ENCODE peak calls at places on chromosomes 1 and 21, in seven cellular contexts. T, I, F, E, X, D and V are unnamed samples.

GRCh38 chr21:32819702-32820101 is 48.1 kb upstream of the PAXBP1 start:
- DNase-seq in T (peak), I (peak), F (no peak), E (no peak), X (peak), D (peak), V (peak)

GRCh38 chr1:9181990-9182783 is 52.4 kb upstream of the H6PD start:
- DNase-seq in T (peak), I (no peak), F (peak), E (no peak), X (peak), D (no peak), V (peak)

GRCh38 chr1:214901718-214902117 is 180.8 kb upstream of the KCNK2 start:
- DNase-seq in T (peak), I (no peak), F (peak), E (no peak), X (peak), D (no peak), V (peak)

GRCh38 chr1:94514095-94514727 is 27.3 kb downstream of the F3 start:
- DNase-seq in T (peak), I (no peak), F (peak), E (no peak), X (peak), D (no peak), V (no peak)

GRCh38 chr1:36305915-36306209 is 306 bp upstream of the SH3D21 start:
- DNase-seq in T (no peak), I (no peak), F (no peak), E (no peak), X (no peak), D (no peak), V (no peak)

GRCh38 chr1:147627435-147628110 is 42.8 kb downstream of the ACP6 start:
- DNase-seq in T (peak), I (peak), F (peak), E (peak), X (peak), D (no peak), V (peak)

GRCh38 chr1:16206547-16207317 is 5.7 kb downstream of the ARHGEF19 start:
- DNase-seq in T (peak), I (peak), F (peak), E (peak), X (peak), D (peak), V (peak)

GRCh38 chr1:42953182-42954180 is 5.2 kb downstream of the SLC2A1 start:
- DNase-seq in T (no peak), I (no peak), F (no peak), E (no peak), X (no peak), D (no peak), V (no peak)

GRCh38 chr1:83882906-83883305 is 116.0 kb downstream of the TTLL7 start:
- DNase-seq in T (peak), I (no peak), F (peak), E (no peak), X (peak), D (no peak), V (peak)

GRCh38 chr1:119744598-119744942 is 24.1 kb downstream of the HMGCS2 start:
- DNase-seq in T (no peak), I (no peak), F (no peak), E (no peak), X (no peak), D (no peak), V (no peak)

GRCh38 chr1:20474333-20474975 is 11.6 kb downstream of the CAMK2N1 start:
- DNase-seq in T (peak), I (no peak), F (no peak), E (no peak), X (peak), D (no peak), V (no peak)

GRCh38 chr1:40844079-40844478 is 18.1 kb downstream of the CITED4 start:
- DNase-seq in T (no peak), I (no peak), F (no peak), E (no peak), X (no peak), D (no peak), V (no peak)

GRCh38 chr1:28439320-28439719 is 66.5 kb upstream of the RCC1 start:
- DNase-seq in T (no peak), I (no peak), F (no peak), E (no peak), X (no peak), D (no peak), V (no peak)

GRCh38 chr1:26790551-26790953 is 2.8 kb downstream of the PIGV start:
- DNase-seq in T (peak), I (no peak), F (no peak), E (no peak), X (no peak), D (no peak), V (no peak)